ENCODE peak calls at places on chromosomes 4 and X, in seven cellular contexts. R is heart left ventricle, T is upper lobe of left lung, A is A549, Y is right lobe of liver, Q is Peyer's patch, B is ovary. J is an unnamed sample.

GRCh38 chr4:174460684-174461083 is 61.6 kb downstream of the HPGD start:
- DNase-seq in R (no peak), B (no peak), Q (no peak), Y (no peak), A (no peak), T (no peak), J (no peak)

GRCh38 chrX:1420371-1420770 is 28.5 kb upstream of the SLC25A6 start:
- DNase-seq in Y (no peak), Q (no peak), R (no peak), B (peak; percentile 22), T (no peak), A (no peak), J (no peak)

GRCh38 chr4:110503588-110504435 is 27.9 kb downstream of the ENPEP start:
- DNase-seq in Y (no peak), Q (no peak), A (no peak), B (no peak), T (no peak), R (no peak), J (no peak)

GRCh38 chr4:185011408-185011807 is 6.9 kb upstream of the HELT start:
- DNase-seq in T (no peak), Q (no peak), R (no peak), A (no peak), Y (no peak), B (no peak), J (peak; percentile 12)

GRCh38 chr4:1872918-1873269 is 1.7 kb downstream of the NSD2 start:
- DNase-seq in Y (no peak), Q (no peak), T (no peak), B (no peak), A (no peak), R (no peak), J (no peak)

GRCh38 chrX:56000169-56000568 is 232.0 kb upstream of the KLF8 start:
- DNase-seq in T (no peak), Y (no peak), A (no peak), R (no peak), Q (no peak), B (no peak), J (no peak)

GRCh38 chrX:30147996-30148643 is 67.2 kb upstream of the MAGEB2 start:
- DNase-seq in Y (no peak), A (no peak), T (no peak), Q (no peak), R (no peak), B (no peak), J (no peak)

GRCh38 chrX:44225667-44226066 is 117.8 kb downstream of the EFHC2 start:
- DNase-seq in Q (no peak), B (no peak), T (no peak), Y (no peak), A (no peak), R (no peak), J (no peak)

GRCh38 chr4:132328761-132329160 is 820.3 kb upstream of the PCDH10 start:
- DNase-seq in R (no peak), B (no peak), T (no peak), A (no peak), Q (no peak), Y (no peak), J (no peak)

GRCh38 chr4:108270466-108271450 is 102.0 kb upstream of the LEF1 start:
- DNase-seq in R (no peak), Y (no peak), Q (no peak), A (no peak), T (no peak), B (no peak), J (no peak)

GRCh38 chr4:108272566-108272965 is 103.8 kb upstream of the LEF1 start:
- DNase-seq in B (no peak), A (no peak), R (no peak), Q (no peak), T (no peak), Y (no peak), J (no peak)

GRCh38 chr4:108276690-108277089 is 108.0 kb upstream of the LEF1 start:
- DNase-seq in A (no peak), B (no peak), R (no peak), Y (no peak), T (no peak), Q (no peak), J (no peak)

DNA sequence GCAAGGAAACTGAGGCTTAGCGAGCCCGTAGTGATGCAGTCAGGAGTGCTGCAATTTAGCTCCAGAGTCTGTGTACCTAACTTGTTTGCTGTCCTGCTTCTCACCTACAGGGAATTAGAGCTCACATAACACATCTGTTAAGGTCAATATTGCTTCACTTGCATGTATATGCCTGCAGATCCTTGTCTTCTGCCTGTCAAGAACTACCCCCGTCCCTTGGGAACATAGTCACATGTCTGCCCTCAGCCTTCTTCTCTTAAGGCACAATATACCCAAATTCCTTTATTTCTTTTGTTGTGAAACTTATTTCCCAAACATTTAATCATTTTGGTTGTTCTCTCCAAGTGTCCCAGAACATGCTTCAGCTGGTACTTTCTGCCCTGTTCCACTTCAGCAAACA is 103.3 kb upstream of the LEF1 start:
- DNase-seq in Y (no peak), R (no peak), T (no peak), A (no peak), Q (no peak), B (no peak), J (no peak)
- TF ChIP-seq POLR2A in Y (no peak), R (no peak), T (no peak), A (no peak), Q (no peak), B (no peak), J (no peak)

GRCh38 chr4:147724468-147725201 is 7.3 kb upstream of the ARHGAP10 start:
- DNase-seq in R (no peak), B (no peak), Y (no peak), Q (no peak), A (no peak), T (no peak), J (no peak)
- TF ChIP-seq POLR2A in R (no peak), B (no peak), Y (no peak), Q (no peak), A (no peak), T (no peak), J (no peak)

DNA sequence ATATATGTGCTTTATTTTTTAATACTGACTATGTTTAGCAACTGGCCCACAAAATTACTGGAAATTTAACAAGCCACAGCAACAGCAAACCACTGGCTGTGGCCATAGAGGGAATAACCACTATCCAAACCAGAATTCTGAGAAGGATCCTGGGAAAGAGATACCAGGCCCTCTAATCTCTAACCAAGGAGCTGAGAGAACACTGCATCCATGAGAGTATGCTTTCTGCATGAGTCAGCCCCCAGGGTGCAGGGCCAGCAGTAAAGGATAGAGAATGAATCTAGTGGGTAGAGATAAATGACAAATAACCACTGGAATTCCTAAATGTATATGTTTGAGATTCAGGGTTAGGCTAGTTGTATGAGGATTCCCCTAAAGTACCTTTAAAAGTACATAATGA is 221.8 kb downstream of the KIT start:
- DNase-seq in B (no peak), R (no peak), Q (no peak), T (no peak), A (no peak), Y (no peak), J (peak; percentile 5)
- TF ChIP-seq POLR2A in B (no peak), R (no peak), Q (no peak), T (no peak), A (no peak), Y (no peak), J (no peak)

GRCh38 chrX:65668362-65669310 is 1.2 kb downstream of the MSN start:
- DNase-seq in A (peak; percentile 77), B (peak; percentile 70), T (peak; percentile 83), Q (peak; percentile 77), R (peak; percentile 87), Y (peak; percentile 56), J (peak; percentile 26)
- TF ChIP-seq POLR2A in A (no peak), B (peak; percentile 35), T (no peak), Q (no peak), R (peak; percentile 26), Y (no peak), J (peak; percentile 18)